ENCODE peak calls at places on chromosomes 16 and 17, in ten cellular contexts. R is CD8-positive, alpha-beta memory T cell; I is ovary; Q is fibroblast of lung; S is hepatocyte; Y is breast epithelium; X is thoracic aorta; O is kidney; C is psoas muscle; A is body of pancreas. J is an unnamed sample.

GRCh38 chr17:39576187-39576586 is 31.5 kb downstream of the NEUROD2 start:
- DNase-seq in R (no peak), I (no peak), Q (no peak), S (no peak), Y (no peak), X (no peak), O (no peak), C (no peak), A (no peak), J (no peak)

GRCh38 chr17:19713462-19713861 is 2.9 kb downstream of the SLC47A2 start:
- DNase-seq in R (no peak), I (no peak), Q (no peak), S (no peak), Y (no peak), X (no peak), O (no peak), C (no peak), A (no peak), J (no peak)

GRCh38 chr17:15946611-15947120 is 1.7 kb downstream of the ADORA2B start:
- DNase-seq in R (no peak), I (no peak), Q (peak; percentile 34), S (no peak), Y (no peak), X (no peak), O (peak; percentile 49), C (no peak), A (no peak), J (no peak)

GRCh38 chr16:66028505-66029216 is 337.8 kb upstream of the CDH5 start:
- DNase-seq in R (no peak), I (no peak), Q (peak; percentile 80), S (no peak), Y (no peak), X (no peak), O (no peak), C (no peak), A (peak; percentile 20), J (peak; percentile 42)

GRCh38 chr16:67841198-67841815 is 813 bp upstream of the THAP11 start:
- DNase-seq in R (no peak), I (no peak), Q (no peak), S (no peak), Y (no peak), X (no peak), O (no peak), C (no peak), A (no peak), J (no peak)

GRCh38 chr17:45218895-45219661 is 2.6 kb upstream of the FMNL1 start:
- DNase-seq in R (peak; percentile 73), I (peak; percentile 89), Q (peak; percentile 84), S (peak; percentile 86), Y (peak; percentile 78), X (peak; percentile 72), O (peak; percentile 91), C (peak; percentile 90), A (peak; percentile 88), J (peak; percentile 61)

GRCh38 chr17:15941781-15942180 is 3.1 kb upstream of the ADORA2B start:
- DNase-seq in R (no peak), I (no peak), Q (no peak), S (no peak), Y (no peak), X (no peak), O (peak; percentile 37), C (no peak), A (no peak), J (no peak)

GRCh38 chr16:11250091-11250785 is 5.8 kb downstream of the SOCS1 start:
- DNase-seq in R (no peak), I (no peak), Q (peak; percentile 76), S (no peak), Y (no peak), X (no peak), O (peak; percentile 74), C (no peak), A (no peak), J (peak; percentile 55)

GRCh38 chr16:27333104-27333503 is 19.3 kb downstream of the IL4R start:
- DNase-seq in R (no peak), I (no peak), Q (no peak), S (no peak), Y (no peak), X (no peak), O (no peak), C (no peak), A (no peak), J (no peak)

DNA sequence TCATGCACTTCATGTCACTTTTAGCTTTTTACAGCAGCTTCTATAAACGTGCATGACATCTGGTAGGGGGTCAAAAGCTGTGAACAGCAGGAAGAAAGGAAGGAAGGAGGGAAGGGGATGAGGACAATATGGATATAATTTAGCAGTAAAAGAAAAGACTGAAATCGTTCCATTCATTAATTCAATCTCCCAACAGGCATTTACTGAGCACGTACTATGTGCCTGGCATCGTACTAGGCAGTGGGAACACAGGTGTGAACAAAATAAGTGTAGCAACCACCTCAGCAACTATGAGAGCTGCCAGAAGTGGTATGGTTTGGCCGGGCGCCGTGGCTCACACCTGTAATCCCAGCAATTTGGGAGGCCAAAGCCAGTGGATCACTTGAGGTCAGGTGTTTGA is 19.1 kb upstream of the USP7 start:
- DNase-seq in R (no peak), I (no peak), Q (no peak), S (no peak), Y (no peak), X (no peak), O (no peak), C (no peak), A (no peak), J (no peak)
- H3K4me3 ChIP-seq in R (no peak overlapping the region), I (no peak overlapping the region), Q (no peak overlapping the region), S (no peak overlapping the region), Y (no peak overlapping the region), X (no peak overlapping the region), O (no peak overlapping the region), C (no peak overlapping the region), A (no peak overlapping the region), J (no peak overlapping the region)

DNA sequence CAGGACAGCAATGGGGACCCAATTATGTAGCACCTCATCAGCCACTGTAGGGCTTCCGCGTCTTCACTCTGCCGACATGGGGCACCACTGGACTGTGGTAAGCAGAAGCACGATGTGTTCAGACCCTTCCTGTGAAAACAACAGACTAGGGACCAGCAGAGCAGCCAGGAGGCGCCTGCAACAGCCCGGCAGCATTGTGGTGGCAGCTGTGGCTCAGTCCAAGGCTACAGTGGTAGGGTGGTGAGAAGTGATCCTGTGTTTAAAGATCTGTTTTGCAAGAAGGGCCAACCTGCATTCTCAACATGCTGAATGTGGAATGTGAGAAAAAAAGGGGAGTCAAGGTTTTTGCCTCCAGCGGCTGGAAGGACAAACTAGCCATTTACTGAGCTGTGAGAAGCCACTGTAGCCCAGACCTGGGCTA is 80.8 kb downstream of the GAS7 start:
- DNase-seq in R (peak; percentile 13), I (no peak), Q (peak; percentile 42), S (no peak), Y (no peak), X (no peak), O (no peak), C (no peak), A (peak; percentile 50), J (no peak)
- H3K27ac ChIP-seq in R (no peak overlapping the region), I (peak overlapping the region; percentile 25), Q (no peak overlapping the region), S (no peak overlapping the region), Y (peak overlapping the region; percentile 99), X (no peak overlapping the region), O (no peak overlapping the region), C (no peak overlapping the region), A (no peak overlapping the region), J (no peak overlapping the region)

GRCh38 chr17:68439656-68440290 is 17.5 kb downstream of the WIPI1 start:
- DNase-seq in R (no peak), I (no peak), Q (no peak), S (no peak), Y (no peak), X (no peak), O (no peak), C (no peak), A (no peak), J (no peak)

GRCh38 chr17:68435361-68435760 is 21.9 kb downstream of the WIPI1 start:
- DNase-seq in R (no peak), I (no peak), Q (no peak), S (no peak), Y (peak; percentile 14), X (no peak), O (no peak), C (no peak), A (no peak), J (no peak)

GRCh38 chr17:68440526-68440925 is 16.8 kb downstream of the WIPI1 start:
- DNase-seq in R (no peak), I (no peak), Q (no peak), S (no peak), Y (no peak), X (no peak), O (no peak), C (no peak), A (no peak), J (no peak)

GRCh38 chr17:68435876-68436842 is 21.1 kb downstream of the WIPI1 start:
- DNase-seq in R (peak; percentile 77), I (peak; percentile 75), Q (peak; percentile 78), S (peak; percentile 87), Y (peak; percentile 70), X (no peak), O (no peak), C (peak; percentile 79), A (peak; percentile 81), J (peak; percentile 52)

GRCh38 chr17:68437979-68438877 is 19.1 kb downstream of the WIPI1 start:
- DNase-seq in R (peak; percentile 47), I (no peak), Q (no peak), S (peak; percentile 63), Y (no peak), X (no peak), O (no peak), C (no peak), A (peak; percentile 71), J (no peak)
- H3K4me3 ChIP-seq in R (peak overlapping the region; percentile 20), I (no peak overlapping the region), Q (no peak overlapping the region), S (no peak overlapping the region), Y (no peak overlapping the region), X (peak overlapping the region; percentile 22), O (no peak overlapping the region), C (no peak overlapping the region), A (no peak overlapping the region), J (no peak overlapping the region)

DNA sequence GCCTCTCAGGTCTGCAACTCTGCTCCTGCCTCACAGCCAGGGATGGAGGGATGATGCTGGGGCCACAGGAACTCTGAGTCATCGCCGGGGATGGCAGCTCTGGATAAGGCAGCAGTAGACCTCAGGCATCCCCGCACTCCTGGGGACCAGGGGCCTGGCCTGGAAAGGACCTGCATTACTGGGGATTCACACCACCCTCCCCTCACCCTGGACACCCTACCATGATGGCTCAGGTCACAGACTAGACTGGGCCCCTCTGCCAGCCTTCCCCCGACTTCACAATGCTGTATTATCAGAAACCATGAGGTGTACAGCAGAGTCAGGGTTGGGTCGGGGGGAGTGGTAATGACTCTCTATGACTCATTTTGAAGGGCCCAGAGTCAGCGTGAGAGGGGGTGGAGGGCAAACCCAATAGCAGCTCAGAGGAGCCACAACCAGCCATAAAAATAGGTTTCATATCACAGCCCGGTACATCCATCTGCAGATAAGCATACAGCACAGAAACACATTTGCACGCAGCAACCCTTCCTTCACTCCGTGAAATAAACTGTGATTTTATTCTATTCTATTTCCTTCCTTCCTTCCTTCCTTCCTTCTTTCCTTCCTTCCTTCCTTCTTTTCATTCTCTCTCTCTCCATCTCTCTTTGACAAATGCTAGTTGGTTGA is 28.8 kb downstream of the DYNLRB2 start:
- DNase-seq in R (no peak), I (no peak), Q (peak; percentile 34), S (peak; percentile 80), Y (no peak), X (no peak), O (no peak), C (no peak), A (no peak), J (no peak)
- H3K27ac ChIP-seq in R (no peak overlapping the region), I (no peak overlapping the region), Q (no peak overlapping the region), S (peak overlapping the region; percentile 98), Y (no peak overlapping the region), X (no peak overlapping the region), O (no peak overlapping the region), C (no peak overlapping the region), A (no peak overlapping the region), J (peak overlapping the region; percentile 11)

GRCh38 chr16:63302841-63303240 is 1266.6 kb upstream of the CDH8 start:
- DNase-seq in R (no peak), I (no peak), Q (no peak), S (no peak), Y (no peak), X (no peak), O (no peak), C (no peak), A (no peak), J (no peak)
- H3K4me3 ChIP-seq in R (no peak overlapping the region), I (no peak overlapping the region), Q (no peak overlapping the region), S (no peak overlapping the region), Y (no peak overlapping the region), X (no peak overlapping the region), O (no peak overlapping the region), C (no peak overlapping the region), A (no peak overlapping the region), J (no peak overlapping the region)